ENCODE peak calls at places on chromosome 18, in seven cellular contexts. N, D, O, I, Q, C and V are unnamed samples.

GRCh38 chr18:627211-627610 is 30.2 kb upstream of the TYMS start:
- DNase-seq in N (no peak), D (no peak), O (no peak), I (no peak), Q (no peak), C (no peak), V (no peak)

GRCh38 chr18:37565138-37565984 is at the start of gene CELF4:
- DNase-seq in N (peak), D (no peak), O (no peak), I (no peak), Q (no peak), C (no peak), V (no peak)

GRCh38 chr18:69785466-69785865 is 162.2 kb downstream of the CD226 start:
- DNase-seq in N (no peak), D (no peak), O (no peak), I (no peak), Q (no peak), C (no peak), V (no peak)

GRCh38 chr18:70907673-70908072 is 618.8 kb downstream of the SOCS6 start:
- DNase-seq in N (no peak), D (no peak), O (peak), I (no peak), Q (no peak), C (no peak), V (no peak)

GRCh38 chr18:47036298-47036874 is 965 bp upstream of the ELOA2 start:
- DNase-seq in N (peak), D (peak), O (peak), I (no peak), Q (peak), C (peak), V (no peak)

GRCh38 chr18:74731097-74731496 is 133.4 kb downstream of the ZNF407 start:
- DNase-seq in N (no peak), D (no peak), O (no peak), I (no peak), Q (no peak), C (no peak), V (no peak)

GRCh38 chr18:46334200-46334553 is 230.0 kb downstream of the HAUS1 start:
- DNase-seq in N (peak), D (no peak), O (no peak), I (no peak), Q (no peak), C (no peak), V (no peak)

GRCh38 chr18:54532222-54532621 is 58.8 kb upstream of the DYNAP start:
- DNase-seq in N (peak), D (no peak), O (no peak), I (no peak), Q (no peak), C (no peak), V (no peak)

GRCh38 chr18:49619792-49620191 is 57.9 kb downstream of the LIPG start:
- DNase-seq in N (no peak), D (no peak), O (no peak), I (no peak), Q (no peak), C (no peak), V (no peak)

GRCh38 chr18:24014062-24014985 is at the start of gene TTC39C:
- DNase-seq in N (peak), D (peak), O (peak), I (peak), Q (peak), C (peak), V (peak)

GRCh38 chr18:35236964-35237363 is 3.9 kb upstream of the ZNF397 start:
- DNase-seq in N (no peak), D (no peak), O (no peak), I (no peak), Q (no peak), C (no peak), V (no peak)

DNA sequence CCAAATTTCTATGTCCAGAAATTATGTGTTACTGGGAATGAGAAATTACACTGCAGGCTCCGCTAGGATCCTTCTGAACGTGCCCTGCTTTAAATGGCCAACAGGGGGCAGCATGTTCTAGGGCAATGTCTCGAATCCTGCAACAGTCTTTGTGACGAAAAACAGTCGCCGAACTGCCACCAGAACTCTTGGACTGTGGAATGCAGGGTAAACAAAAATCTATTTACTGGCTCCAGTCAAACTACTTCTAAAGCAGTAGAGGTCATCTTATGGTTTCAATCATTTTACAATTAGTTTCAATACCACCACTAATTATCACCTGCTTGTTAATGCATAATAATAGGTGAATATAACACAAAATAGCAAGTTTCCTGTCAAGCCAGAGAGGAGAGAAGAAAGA is 9.8 kb upstream of the ZNF397 start:
- DNase-seq in N (peak), D (peak), O (peak), I (peak), Q (peak), C (peak), V (peak)
- H3K4me3 ChIP-seq in N (no peak), D (peak), O (no peak), I (peak), Q (no peak), C (no peak), V (no peak)

DNA sequence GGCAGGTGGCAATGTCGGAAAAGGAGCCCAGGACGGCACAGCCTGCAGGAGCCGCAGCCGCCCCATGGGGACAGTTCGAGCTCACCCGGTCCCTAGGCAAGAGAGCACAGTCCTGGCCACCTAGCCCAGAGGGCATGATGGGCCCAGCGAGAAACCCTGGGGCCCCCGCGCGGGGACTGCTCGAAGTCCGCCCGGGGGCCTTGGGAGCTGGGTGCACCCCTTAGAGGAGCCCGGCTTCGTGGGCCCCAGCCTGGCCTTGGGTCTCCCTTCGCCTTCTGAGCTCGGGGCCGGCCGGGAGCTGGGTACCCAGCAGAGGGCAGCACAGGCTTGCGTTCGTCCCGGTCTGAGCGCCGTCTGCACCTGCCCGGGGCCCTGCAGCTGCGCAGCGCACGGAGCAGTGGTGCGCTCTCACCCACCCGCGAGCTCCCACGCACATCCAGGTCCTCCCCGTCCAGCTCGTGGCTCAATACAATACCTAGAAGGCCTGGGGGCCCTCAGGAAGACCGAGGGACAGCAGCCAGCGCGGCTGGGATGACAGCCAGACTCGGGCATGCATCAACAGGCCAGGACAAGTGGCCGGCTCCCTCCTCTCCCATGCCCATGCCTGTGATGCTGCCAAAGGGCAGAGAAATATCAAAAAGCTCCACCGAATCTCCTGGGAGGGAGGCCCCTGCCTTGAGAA is 96.2 kb upstream of the ZNF532 start:
- DNase-seq in N (peak), D (peak), O (peak), I (peak), Q (peak), C (peak), V (peak)
- H3K4me3 ChIP-seq in N (no peak), D (no peak), O (peak), I (no peak), Q (no peak), C (peak), V (no peak)

GRCh38 chr18:9184998-9185613 is 48.5 kb downstream of the ANKRD12 start:
- DNase-seq in N (no peak), D (no peak), O (no peak), I (no peak), Q (no peak), C (no peak), V (no peak)
- H3K4me3 ChIP-seq in N (no peak), D (no peak), O (no peak), I (peak), Q (no peak), C (no peak), V (no peak)

GRCh38 chr18:3420919-3421279 is 29.1 kb upstream of the TGIF1 start:
- DNase-seq in N (no peak), D (no peak), O (no peak), I (no peak), Q (no peak), C (no peak), V (no peak)
- H3K4me3 ChIP-seq in N (no peak), D (no peak), O (no peak), I (no peak), Q (no peak), C (no peak), V (no peak)

DNA sequence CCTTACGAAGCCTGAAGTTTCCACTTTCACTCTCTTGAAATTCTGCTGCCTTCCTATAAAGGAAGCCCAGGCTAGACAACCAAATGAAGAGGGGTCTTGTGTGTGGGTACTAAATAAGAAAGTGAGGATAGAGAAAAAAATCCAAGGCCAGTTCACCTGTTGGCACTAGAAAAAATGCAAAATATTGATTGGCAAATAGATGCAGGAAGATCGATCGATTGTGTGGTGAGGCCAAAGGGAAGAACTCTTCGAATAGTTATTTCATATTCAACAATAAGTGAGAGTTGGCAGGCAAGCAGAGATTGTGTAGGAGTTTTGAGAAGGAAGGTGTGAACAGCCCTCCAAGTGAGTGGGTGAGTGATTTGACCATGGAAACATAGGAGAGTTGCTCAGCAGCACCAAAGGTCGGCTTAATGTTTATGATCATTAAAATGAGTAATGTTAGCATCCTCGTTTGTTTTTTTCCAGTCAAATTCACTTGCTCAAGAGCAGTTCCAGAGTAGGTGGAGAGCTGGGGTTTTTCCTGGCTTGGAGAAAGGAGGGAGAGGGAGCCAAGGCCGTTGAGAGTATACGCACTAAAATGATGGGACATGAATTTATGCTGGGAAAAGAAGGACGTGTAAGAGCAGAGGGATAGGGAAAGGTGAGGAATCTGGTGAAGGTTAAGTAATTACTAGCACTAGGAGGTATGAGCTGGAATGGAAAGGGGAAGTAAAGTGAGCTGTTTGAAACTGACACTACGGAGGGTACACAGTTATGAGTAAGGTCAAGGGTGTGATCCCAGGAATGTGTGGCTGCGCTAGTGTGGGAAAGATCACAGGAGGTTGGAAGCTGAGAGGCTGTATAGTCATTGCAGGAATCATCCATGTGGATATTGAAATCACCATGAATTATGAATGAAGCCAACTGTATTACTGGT is 1.1 kb upstream of the NAPG start:
- DNase-seq in N (no peak), D (peak), O (no peak), I (no peak), Q (peak), C (no peak), V (no peak)
- H3K4me3 ChIP-seq in N (no peak), D (peak), O (no peak), I (peak), Q (no peak), C (peak), V (no peak)

GRCh38 chr18:12238861-12239260 is 15.3 kb upstream of the CIDEA start:
- DNase-seq in N (no peak), D (peak), O (no peak), I (no peak), Q (no peak), C (no peak), V (no peak)

GRCh38 chr18:12234451-12235190 is 19.5 kb upstream of the CIDEA start:
- DNase-seq in N (no peak), D (no peak), O (no peak), I (no peak), Q (no peak), C (no peak), V (no peak)

GRCh38 chr18:12239426-12239825 is 14.7 kb upstream of the CIDEA start:
- DNase-seq in N (no peak), D (no peak), O (no peak), I (no peak), Q (no peak), C (no peak), V (no peak)

GRCh38 chr18:12236141-12236540 is 18.0 kb upstream of the CIDEA start:
- DNase-seq in N (no peak), D (no peak), O (no peak), I (no peak), Q (no peak), C (no peak), V (no peak)

GRCh38 chr18:12236934-12237832 is 17.0 kb upstream of the CIDEA start:
- DNase-seq in N (peak), D (peak), O (peak), I (peak), Q (peak), C (peak), V (no peak)
- H3K4me3 ChIP-seq in N (no peak), D (no peak), O (no peak), I (no peak), Q (no peak), C (no peak), V (no peak)

DNA sequence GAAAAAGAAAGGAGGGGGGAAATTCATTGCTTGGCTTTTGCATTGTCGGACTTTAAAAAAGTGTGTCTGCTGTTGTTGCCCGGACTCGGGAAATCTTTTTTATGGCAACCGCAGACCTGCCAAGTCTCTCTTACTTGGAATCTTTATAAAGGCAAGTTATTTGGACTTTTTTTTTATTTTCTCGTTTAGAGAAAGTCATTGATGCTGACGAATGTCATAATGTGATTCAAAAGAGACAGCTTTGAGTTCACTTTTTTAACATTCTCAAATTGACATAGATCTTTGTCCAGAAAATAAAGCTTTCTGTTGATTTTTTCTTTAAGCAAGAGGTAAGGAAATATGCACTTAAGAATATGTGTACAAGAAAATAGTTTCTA is 651 bp upstream of the ZNF521 start:
- DNase-seq in N (no peak), D (no peak), O (no peak), I (no peak), Q (no peak), C (no peak), V (no peak)
- H3K4me3 ChIP-seq in N (peak), D (no peak), O (peak), I (peak), Q (no peak), C (no peak), V (no peak)